ENCODE peak calls at places on chromosomes 7 and 10, in four cellular contexts. O is heart right ventricle, L is lung, V is IMR-90. T is an unnamed sample.

GRCh38 chr10:58653139-58653538 is 140.5 kb downstream of the BICC1 start:
- DNase-seq in L (no peak), O (no peak), V (peak; percentile 48), T (no peak)

GRCh38 chr10:74081192-74081803 is 69.3 kb downstream of the AP3M1 start:
- DNase-seq in O (peak; percentile 54), V (peak; percentile 57), L (peak; percentile 36), T (no peak)

GRCh38 chr7:289756-290553 is at the start of gene FOXL3:
- DNase-seq in L (no peak), O (no peak), V (no peak), T (peak; percentile 61)

GRCh38 chr7:220151-220841 is 27.9 kb downstream of the FAM20C start:
- DNase-seq in O (no peak), V (no peak), L (no peak), T (no peak)

GRCh38 chr10:132144086-132144485 is 42.7 kb upstream of the DPYSL4 start:
- DNase-seq in O (no peak), L (no peak), V (no peak), T (peak; percentile 42)

GRCh38 chr10:43040482-43041256 is 36.2 kb upstream of the RET start:
- DNase-seq in L (no peak), V (no peak), O (no peak), T (no peak)

GRCh38 chr7:128152721-128153120 is 88.4 kb upstream of the LEP start:
- DNase-seq in O (no peak), V (no peak), L (no peak), T (no peak)

GRCh38 chr7:4169505-4169904 is 512.6 kb upstream of the FOXK1 start:
- DNase-seq in V (no peak), O (no peak), L (no peak), T (no peak)

GRCh38 chr7:118224521-118224920 is at the start of gene ANKRD7:
- DNase-seq in O (no peak), V (no peak), L (no peak), T (peak; percentile 67)

GRCh38 chr7:50591480-50592438 is 26.6 kb upstream of the DDC start:
- DNase-seq in L (no peak), O (no peak), V (no peak), T (no peak)

GRCh38 chr7:105861252-105861651 is 15.1 kb downstream of the ATXN7L1 start:
- DNase-seq in O (no peak), L (no peak), V (no peak), T (no peak)

GRCh38 chr7:57205000-57205399 is 72.8 kb upstream of the ZNF479 start:
- DNase-seq in V (no peak), O (no peak), L (no peak), T (no peak)

GRCh38 chr7:37256631-37257030 is 192.0 kb downstream of the ELMO1 start:
- DNase-seq in V (no peak), L (no peak), O (no peak), T (no peak)

GRCh38 chr7:121475806-121476205 is 79.7 kb upstream of the FAM3C start:
- DNase-seq in O (peak; percentile 8), L (no peak), V (no peak), T (no peak)

GRCh38 chr10:106746888-106747287 is 417.6 kb downstream of the SORCS1 start:
- DNase-seq in V (no peak), L (no peak), O (no peak), T (no peak)

GRCh38 chr7:134279898-134280297 is 36.8 kb downstream of the SLC35B4 start:
- DNase-seq in O (no peak), L (no peak), V (no peak), T (no peak)

GRCh38 chr7:155995183-155995612 is 182.9 kb upstream of the SHH start:
- DNase-seq in O (no peak), L (no peak), V (no peak), T (peak; percentile 33)

GRCh38 chr10:12048547-12048946 is 5.9 kb upstream of the UPF2 start:
- DNase-seq in O (no peak), L (no peak), V (no peak), T (no peak)

GRCh38 chr7:27576360-27576944 is 86.2 kb downstream of the HIBADH start:
- DNase-seq in O (no peak), L (no peak), V (peak; percentile 46), T (no peak)

GRCh38 chr10:111973306-111973705 is 210.3 kb downstream of the GPAM start:
- DNase-seq in L (no peak), O (no peak), V (no peak), T (no peak)

GRCh38 chr7:158016171-158017087 is 571.2 kb downstream of the PTPRN2 start:
- DNase-seq in V (no peak), O (peak; percentile 51), L (peak; percentile 42), T (peak; percentile 64)

GRCh38 chr7:6436385-6436685 is 11.4 kb downstream of the DAGLB start:
- DNase-seq in L (no peak), V (no peak), O (peak; percentile 29), T (no peak)

GRCh38 chr10:71468363-71469094 is 71.8 kb downstream of the CDH23 start:
- DNase-seq in L (no peak), V (no peak), O (no peak), T (peak; percentile 22)

GRCh38 chr7:23353172-23353571 is 54.0 kb downstream of the MALSU1 start:
- DNase-seq in O (no peak), V (no peak), L (no peak), T (no peak)

GRCh38 chr7:28002638-28003037 is 178.0 kb downstream of the JAZF1 start:
- DNase-seq in V (peak; percentile 13), L (no peak), O (no peak), T (no peak)

GRCh38 chr7:78307892-78308291 is 509.3 kb downstream of the PHTF2 start:
- DNase-seq in L (no peak), V (no peak), O (no peak), T (no peak)

GRCh38 chr7:94810496-94810895 is 96.9 kb upstream of the PPP1R9A start:
- DNase-seq in V (no peak), O (no peak), L (no peak), T (no peak)

GRCh38 chr10:116694927-116695268 is 47.5 kb downstream of the HSPA12A start:
- DNase-seq in O (no peak), L (no peak), V (no peak), T (no peak)

GRCh38 chr7:106023369-106024322 is 60.6 kb downstream of the CDHR3 start:
- DNase-seq in V (no peak), L (no peak), O (no peak), T (no peak)

GRCh38 chr7:139231513-139232376 is 708 bp downstream of the UBN2 start:
- DNase-seq in O (no peak), L (peak; percentile 37), V (peak; percentile 6), T (peak; percentile 78)

GRCh38 chr7:130369110-130369711 is 11.1 kb upstream of the CPA1 start:
- DNase-seq in V (peak; percentile 75), O (no peak), L (no peak), T (no peak)

GRCh38 chr7:24035653-24036414 is 248.2 kb upstream of the NPY start:
- DNase-seq in L (no peak), O (no peak), V (no peak), T (no peak)

GRCh38 chr7:102874166-102874829 is 38.5 kb upstream of the LRRC17 start:
- DNase-seq in L (no peak), V (peak; percentile 94), O (no peak), T (no peak)

GRCh38 chr7:102874966-102875365 is 37.8 kb upstream of the LRRC17 start:
- DNase-seq in L (no peak), V (no peak), O (no peak), T (no peak)

GRCh38 chr7:102873470-102874165 is 39.2 kb upstream of the LRRC17 start:
- DNase-seq in V (no peak), O (no peak), L (no peak), T (no peak)

GRCh38 chr7:102872460-102872859 is 40.3 kb upstream of the LRRC17 start:
- DNase-seq in V (peak; percentile 98), L (no peak), O (no peak), T (no peak)

DNA sequence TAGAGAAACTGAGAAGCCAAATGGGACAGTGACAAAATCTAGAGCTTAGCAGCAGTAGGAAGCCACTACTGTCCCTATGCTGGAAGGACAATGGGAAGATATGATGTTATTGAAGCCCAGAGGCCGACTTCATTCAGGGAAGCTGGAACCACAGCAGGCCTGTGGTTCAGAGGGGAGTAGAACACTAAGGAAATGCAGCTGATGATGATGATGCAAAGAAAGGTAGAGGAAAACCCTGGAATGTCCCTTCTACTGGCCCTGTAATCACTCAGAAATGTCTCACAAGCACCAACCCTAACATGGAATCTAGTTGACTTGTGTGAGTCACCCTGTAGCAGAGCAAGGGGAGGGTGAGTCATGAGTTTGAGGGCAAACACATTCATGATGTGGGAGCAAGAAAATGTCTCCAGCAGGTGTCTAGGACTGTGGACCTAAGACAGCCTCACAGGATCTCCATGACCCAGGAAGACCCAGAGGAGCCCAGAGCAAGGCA is 37.1 kb upstream of the LRRC17 start:
- DNase-seq in L (no peak), V (peak; percentile 100), O (no peak), T (no peak)
- H3K27ac ChIP-seq in L (peak overlapping the region; percentile 16), V (peak overlapping the region; percentile 52), O (no peak overlapping the region), T (peak overlapping the region; percentile 9)

DNA sequence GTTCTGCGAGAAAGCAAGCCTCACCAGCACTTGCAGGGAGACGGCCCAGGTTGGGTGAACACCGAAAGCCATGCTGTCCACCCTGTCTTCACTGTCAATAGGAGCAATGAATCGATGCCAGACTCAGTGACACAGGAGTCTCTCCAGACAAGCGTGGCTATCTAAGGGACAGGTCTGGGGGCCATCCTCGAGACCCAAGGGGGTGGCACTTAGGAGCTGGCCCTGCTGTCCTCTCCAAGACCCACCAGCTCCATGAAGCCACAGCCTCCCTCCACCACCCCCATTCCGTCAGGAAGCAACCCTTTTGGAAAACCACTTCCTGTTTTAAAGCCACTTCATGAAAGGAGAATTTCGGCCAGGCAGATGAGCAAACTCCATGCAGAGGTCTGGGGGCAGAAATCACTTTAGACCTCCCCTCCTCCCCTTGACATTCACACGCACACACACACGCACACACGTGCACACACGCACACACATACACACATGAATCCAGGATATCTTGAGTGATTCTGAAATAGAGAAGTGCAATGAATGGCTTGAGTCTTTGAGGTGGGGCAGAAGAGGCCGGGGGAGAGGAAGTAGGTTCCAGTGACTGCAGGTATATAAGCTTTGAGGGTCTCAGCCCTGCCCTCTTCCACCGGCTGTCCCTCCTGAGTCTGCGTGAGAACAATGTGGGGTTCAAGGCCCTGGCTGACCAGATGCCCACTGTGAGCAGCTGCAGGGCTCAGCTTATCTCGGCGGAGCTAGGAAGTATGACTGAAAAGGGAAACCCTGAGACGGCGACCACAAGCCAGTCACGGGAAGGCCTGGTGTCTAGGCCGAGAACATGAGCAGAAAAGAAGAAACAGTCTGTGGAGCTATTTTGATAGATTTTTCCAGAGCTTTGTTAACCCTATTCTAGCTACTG is 25.0 kb downstream of the RGS10 start:
- DNase-seq in V (peak; percentile 63), L (no peak), O (no peak), T (peak; percentile 82)
- H3K4me3 ChIP-seq in V (no peak overlapping the region), L (no peak overlapping the region), O (no peak overlapping the region), T (no peak overlapping the region)

GRCh38 chr7:70749831-70750230 is 382.1 kb upstream of the GALNT17 start:
- DNase-seq in V (no peak), L (no peak), O (no peak), T (no peak)
- H3K4me1 ChIP-seq in V (no peaks in the 10 kb centered on the region), L (no peaks in the 10 kb centered on the region), O (no peaks in the 10 kb centered on the region), T (peaks cover 9% of the 10 kb centered on the region)

GRCh38 chr7:101901661-101902491 is 84.5 kb downstream of the CUX1 start:
- DNase-seq in L (no peak), O (no peak), V (peak; percentile 69), T (no peak)

GRCh38 chr7:101899616-101900015 is 82.2 kb downstream of the CUX1 start:
- DNase-seq in V (no peak), L (no peak), O (no peak), T (no peak)

GRCh38 chr7:101896312-101896711 is 78.9 kb downstream of the CUX1 start:
- DNase-seq in O (no peak), V (no peak), L (no peak), T (no peak)

GRCh38 chr7:101900103-101900502 is 82.7 kb downstream of the CUX1 start:
- DNase-seq in V (no peak), L (no peak), O (peak; percentile 66), T (no peak)

GRCh38 chr7:101898019-101898575 is 80.7 kb downstream of the CUX1 start:
- DNase-seq in O (no peak), L (no peak), V (no peak), T (no peak)
- H3K27ac ChIP-seq in O (peak overlapping the region; percentile 33), L (peak overlapping the region; percentile 1), V (no peak overlapping the region), T (peak overlapping the region; percentile 9)

T was measured in aorta.